ENCODE peak calls at places on chromosomes 4 and X, in four cellular contexts. Q is SK-N-SH, B is HepG2, O is K562. L is an unnamed sample.

GRCh38 chr4:77196866-77197265 is 39.9 kb downstream of the CCNG2 start:
- DNase-seq in Q (no peak), B (no peak), O (no peak), L (peak; percentile 28)

GRCh38 chrX:16239211-16239610 is 71.9 kb downstream of the MAGEB17 start:
- DNase-seq in Q (no peak), B (no peak), O (no peak), L (peak; percentile 35)

GRCh38 chrX:12955882-12956703 is 18.8 kb upstream of the TMSB4X start:
- DNase-seq in Q (no peak), B (peak; percentile 46), O (peak; percentile 83), L (peak; percentile 77)

GRCh38 chrX:13258725-13259124 is 61.1 kb downstream of the ATXN3L start:
- DNase-seq in Q (no peak), B (no peak), O (no peak), L (peak; percentile 51)

GRCh38 chr4:53055274-53055673 is 193.2 kb downstream of the RASL11B start:
- DNase-seq in Q (peak; percentile 14), B (no peak), O (no peak), L (no peak)

GRCh38 chrX:11867610-11868345 is 109.7 kb downstream of the MSL3 start:
- DNase-seq in Q (no peak), B (no peak), O (peak; percentile 2), L (no peak)

GRCh38 chrX:64792598-64793337 is 183.5 kb downstream of the ZC4H2 start:
- DNase-seq in Q (no peak), B (no peak), O (no peak), L (no peak)

GRCh38 chr4:8275511-8275910 is 6.0 kb downstream of the HTRA3 start:
- DNase-seq in Q (no peak), B (no peak), O (no peak), L (no peak)

GRCh38 chrX:53494427-53494826 is 60.3 kb upstream of the HSD17B10 start:
- DNase-seq in Q (peak; percentile 17), B (no peak), O (peak; percentile 8), L (no peak)

GRCh38 chrX:65690057-65690855 is 22.8 kb downstream of the MSN start:
- DNase-seq in Q (no peak), B (no peak), O (no peak), L (no peak)

GRCh38 chr4:26753642-26754041 is 107.0 kb upstream of the STIM2 start:
- DNase-seq in Q (no peak), B (no peak), O (no peak), L (no peak)

GRCh38 chr4:174116021-174116420 is 167.4 kb downstream of the FBXO8 start:
- DNase-seq in Q (no peak), B (no peak), O (no peak), L (no peak)

GRCh38 chrX:23845316-23845932 is 62.3 kb downstream of the APOO start:
- DNase-seq in Q (no peak), B (peak; percentile 64), O (peak; percentile 39), L (no peak)

GRCh38 chrX:40152706-40153334 is 55.1 kb upstream of the BCOR start:
- DNase-seq in Q (peak; percentile 76), B (no peak), O (no peak), L (no peak)

GRCh38 chr4:149961876-149962597 is 116.2 kb upstream of the DCLK2 start:
- DNase-seq in Q (no peak), B (no peak), O (no peak), L (no peak)

DNA sequence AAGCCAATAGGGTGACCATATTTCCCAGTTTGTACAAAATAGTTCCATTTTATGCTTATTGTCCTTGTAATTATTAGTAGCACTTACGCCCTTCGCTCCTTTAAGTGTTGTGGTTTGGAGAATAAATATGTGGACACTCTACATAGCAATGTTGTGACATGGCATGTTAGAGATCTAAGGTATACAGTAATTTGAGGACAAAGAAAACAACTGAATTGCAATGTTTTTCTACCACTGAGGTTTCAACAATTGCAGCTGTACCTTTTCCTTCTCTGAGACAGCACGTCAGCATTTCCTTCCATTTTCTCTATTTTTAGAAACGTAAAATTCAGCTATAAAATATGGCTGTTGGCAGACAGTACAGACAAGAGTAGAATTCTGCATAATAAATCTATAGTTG is 323.1 kb downstream of the MAPK10 start:
- DNase-seq in Q (no peak), B (no peak), O (no peak), L (no peak)
- TF ChIP-seq SMC3 in Q (no peak), B (no peak), O (no peak), L (no peak)

GRCh38 chr4:15729910-15730533 is 27.2 kb downstream of the BST1 start:
- DNase-seq in Q (peak; percentile 66), B (peak; percentile 45), O (peak; percentile 52), L (peak; percentile 2)
- TF ChIP-seq NFIC in Q (no peak), B (no peak), O (no peak), L (no peak)

GRCh38 chr4:14532436-14532835 is 469.8 kb upstream of the CPEB2 start:
- DNase-seq in Q (no peak), B (no peak), O (no peak), L (no peak)

GRCh38 chr4:14529653-14530052 is 472.6 kb upstream of the CPEB2 start:
- DNase-seq in Q (no peak), B (no peak), O (no peak), L (no peak)

GRCh38 chr4:14524236-14524635 is 478.0 kb upstream of the CPEB2 start:
- DNase-seq in Q (no peak), B (no peak), O (no peak), L (no peak)

GRCh38 chr4:14528921-14529320 is 473.4 kb upstream of the CPEB2 start:
- DNase-seq in Q (no peak), B (no peak), O (no peak), L (no peak)
- TF ChIP-seq SMC3 in Q (no peak), B (no peak), O (no peak), L (no peak)

GRCh38 chr4:166045457-166045856 is 172.4 kb downstream of the TLL1 start:
- DNase-seq in Q (no peak), B (no peak), O (no peak), L (peak; percentile 59)
- TF ChIP-seq NFIC in Q (no peak), B (no peak), O (no peak), L (peak; percentile 29)

GRCh38 chr4:101593666-101594065 is 196.9 kb upstream of the BANK1 start:
- DNase-seq in Q (no peak), B (no peak), O (no peak), L (no peak)

GRCh38 chr4:101597204-101597603 is 193.3 kb upstream of the BANK1 start:
- DNase-seq in Q (no peak), B (no peak), O (peak; percentile 5), L (peak; percentile 5)

GRCh38 chr4:101594588-101594987 is 195.9 kb upstream of the BANK1 start:
- DNase-seq in Q (no peak), B (no peak), O (no peak), L (no peak)

GRCh38 chr4:101599620-101600019 is 190.9 kb upstream of the BANK1 start:
- DNase-seq in Q (no peak), B (no peak), O (no peak), L (no peak)

DNA sequence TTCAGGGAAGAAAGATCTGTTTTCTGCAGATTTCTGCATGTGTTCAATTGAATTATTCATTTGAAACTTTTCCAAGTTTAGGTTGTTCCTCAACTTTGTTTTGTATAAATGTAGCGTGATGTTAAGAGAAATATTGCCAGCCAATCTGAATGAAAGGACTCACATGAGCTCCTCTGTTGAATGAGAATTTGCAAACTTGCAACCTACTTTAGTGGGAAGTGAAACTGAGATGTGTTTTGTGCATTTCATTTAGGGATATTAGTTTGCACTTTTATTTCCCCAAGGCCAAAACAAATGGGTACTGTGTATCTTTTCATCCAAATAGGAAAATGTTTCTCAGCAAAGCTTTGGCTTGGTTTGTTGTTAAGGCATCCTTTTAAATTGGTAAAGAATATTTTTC is 193.7 kb upstream of the BANK1 start:
- DNase-seq in Q (no peak), B (no peak), O (no peak), L (peak; percentile 3)
- TF ChIP-seq SMC3 in Q (no peak), B (no peak), O (no peak), L (no peak)

GRCh38 chr4:100908540-100908939 is 390.7 kb upstream of the EMCN start:
- DNase-seq in Q (no peak), B (no peak), O (no peak), L (no peak)
- TF ChIP-seq NFIC in Q (no peak), B (no peak), O (no peak), L (no peak)

GRCh38 chr4:85498068-85498733 is 23.3 kb downstream of the ARHGAP24 start:
- DNase-seq in Q (no peak), B (no peak), O (no peak), L (peak; percentile 40)

GRCh38 chr4:85496146-85496849 is 21.3 kb downstream of the ARHGAP24 start:
- DNase-seq in Q (no peak), B (no peak), O (no peak), L (no peak)

GRCh38 chr4:85495621-85496020 is 20.7 kb downstream of the ARHGAP24 start:
- DNase-seq in Q (no peak), B (no peak), O (no peak), L (no peak)

GRCh38 chr4:85499573-85499972 is 24.6 kb downstream of the ARHGAP24 start:
- DNase-seq in Q (no peak), B (no peak), O (no peak), L (no peak)

DNA sequence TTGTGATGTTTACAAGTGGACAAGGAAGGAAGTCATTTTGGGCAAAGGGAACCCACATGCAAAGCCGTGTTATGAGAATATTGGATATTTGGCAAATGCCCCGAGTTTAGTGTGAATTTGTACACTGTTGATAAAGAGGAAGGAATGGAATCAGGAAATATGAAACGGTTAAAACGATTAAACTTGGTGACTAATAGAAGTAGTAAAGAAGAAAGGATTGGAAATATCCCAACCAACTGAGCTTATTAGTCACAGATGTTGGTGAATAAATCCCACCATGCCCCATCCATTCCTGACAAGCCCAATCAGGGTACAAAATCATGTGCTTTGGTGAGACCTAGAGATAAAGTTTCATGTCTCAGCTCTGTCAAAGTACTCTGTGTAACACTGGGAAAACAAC is 22.0 kb downstream of the ARHGAP24 start:
- DNase-seq in Q (no peak), B (no peak), O (no peak), L (no peak)
- TF ChIP-seq SMC3 in Q (no peak), B (no peak), O (no peak), L (no peak)

GRCh38 chrX:71912156-71912555 is 1.5 kb downstream of the NHSL2 start:
- DNase-seq in Q (no peak), B (no peak), O (no peak), L (no peak)

GRCh38 chrX:71910526-71911022 is at the start of gene NHSL2:
- DNase-seq in Q (no peak), B (no peak), O (no peak), L (no peak)

GRCh38 chrX:71911731-71912050 is 1.0 kb downstream of the NHSL2 start:
- DNase-seq in Q (no peak), B (no peak), O (no peak), L (no peak)

GRCh38 chrX:71909956-71910355 is 689 bp upstream of the NHSL2 start:
- DNase-seq in Q (no peak), B (no peak), O (no peak), L (no peak)

GRCh38 chrX:71911023-71911730 is 532 bp downstream of the NHSL2 start:
- DNase-seq in Q (peak; percentile 53), B (no peak), O (no peak), L (no peak)
- TF ChIP-seq NFIC in Q (no peak), B (no peak), O (no peak), L (no peak)

DNA sequence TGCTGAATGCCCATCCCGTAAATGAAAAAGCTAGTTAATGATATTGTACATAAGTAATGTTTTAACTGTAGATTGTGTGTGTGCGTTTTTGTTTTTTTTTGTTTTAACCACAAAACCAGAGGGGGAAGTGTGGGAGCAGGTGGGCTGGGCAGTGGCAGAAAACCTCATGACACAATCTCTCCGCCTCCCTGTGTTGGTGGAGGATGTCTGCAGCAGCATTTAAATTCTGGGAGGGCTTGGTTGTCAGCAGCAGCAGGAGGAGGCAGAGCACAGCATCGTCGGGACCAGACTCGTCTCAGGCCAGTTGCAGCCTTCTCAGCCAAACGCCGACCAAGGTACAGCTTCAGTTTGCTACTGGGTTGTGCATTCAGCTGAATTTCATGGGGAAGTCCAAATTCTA is at the start of gene SPP1:
- DNase-seq in Q (peak; percentile 43), B (peak; percentile 66), O (no peak), L (no peak)
- TF ChIP-seq SMC3 in Q (no peak), B (peak; percentile 30), O (no peak), L (no peak)

L was measured in GM12878.